ENCODE peak calls at places on chromosome 7, in six cellular contexts. One of them, this sample, is unnamed.

GRCh38 chr7:20785211-20786048 is 1.3 kb downstream of the SP8 start:
- DNase-seq in NCI-H1436: peak
- DNase-seq in foreskin melanocyte: no peak
- DNase-seq in RWPE1: no peak
- DNase-seq in brain microvascular endothelial cell: no peak
- DNase-seq in occipital lobe: no peak
- DNase-seq in this sample: no peak

GRCh38 chr7:1844336-1844955 is 174.4 kb downstream of the ELFN1 start:
- DNase-seq in brain microvascular endothelial cell: no peak
- DNase-seq in NCI-H1436: no peak
- DNase-seq in RWPE1: no peak
- DNase-seq in occipital lobe: no peak
- DNase-seq in foreskin melanocyte: no peak
- DNase-seq in this sample: no peak

GRCh38 chr7:156080046-156080445 is 267.8 kb upstream of the SHH start:
- DNase-seq in NCI-H1436: no peak
- DNase-seq in occipital lobe: no peak
- DNase-seq in RWPE1: no peak
- DNase-seq in brain microvascular endothelial cell: no peak
- DNase-seq in foreskin melanocyte: no peak
- DNase-seq in this sample: no peak

GRCh38 chr7:75795831-75796285 is 17.7 kb downstream of the CCL24 start:
- DNase-seq in occipital lobe: no peak
- DNase-seq in foreskin melanocyte: no peak
- DNase-seq in NCI-H1436: no peak
- DNase-seq in RWPE1: no peak
- DNase-seq in brain microvascular endothelial cell: no peak
- DNase-seq in this sample: no peak

GRCh38 chr7:66050990-66051424 is 24.6 kb upstream of the ASL start:
- DNase-seq in brain microvascular endothelial cell: peak
- DNase-seq in NCI-H1436: no peak
- DNase-seq in foreskin melanocyte: no peak
- DNase-seq in occipital lobe: no peak
- DNase-seq in RWPE1: peak
- DNase-seq in this sample: no peak

GRCh38 chr7:94591185-94591584 is 64.7 kb downstream of the SGCE start:
- DNase-seq in brain microvascular endothelial cell: no peak
- DNase-seq in occipital lobe: no peak
- DNase-seq in NCI-H1436: no peak
- DNase-seq in RWPE1: no peak
- DNase-seq in foreskin melanocyte: no peak
- DNase-seq in this sample: no peak

GRCh38 chr7:142110098-142110497 is 1.4 kb upstream of the MGAM2 start:
- DNase-seq in foreskin melanocyte: no peak
- DNase-seq in RWPE1: no peak
- DNase-seq in occipital lobe: no peak
- DNase-seq in brain microvascular endothelial cell: no peak
- DNase-seq in NCI-H1436: no peak
- DNase-seq in this sample: no peak

GRCh38 chr7:22866965-22867364 is 44.3 kb upstream of the TOMM7 start:
- DNase-seq in occipital lobe: no peak
- DNase-seq in NCI-H1436: no peak
- DNase-seq in foreskin melanocyte: no peak
- DNase-seq in brain microvascular endothelial cell: peak
- DNase-seq in RWPE1: no peak
- DNase-seq in this sample: no peak

GRCh38 chr7:151520419-151521229 is 929 bp upstream of the RHEB start:
- DNase-seq in occipital lobe: no peak
- DNase-seq in foreskin melanocyte: no peak
- DNase-seq in brain microvascular endothelial cell: no peak
- DNase-seq in NCI-H1436: no peak
- DNase-seq in RWPE1: no peak
- DNase-seq in this sample: peak

GRCh38 chr7:46032936-46033335 is 111.9 kb upstream of the IGFBP3 start:
- DNase-seq in RWPE1: peak
- DNase-seq in occipital lobe: no peak
- DNase-seq in brain microvascular endothelial cell: peak
- DNase-seq in NCI-H1436: no peak
- DNase-seq in foreskin melanocyte: peak
- DNase-seq in this sample: no peak

GRCh38 chr7:42494722-42495121 is 257.7 kb upstream of the GLI3 start:
- DNase-seq in RWPE1: peak
- DNase-seq in occipital lobe: no peak
- DNase-seq in foreskin melanocyte: peak
- DNase-seq in NCI-H1436: no peak
- DNase-seq in brain microvascular endothelial cell: peak
- DNase-seq in this sample: no peak

GRCh38 chr7:4179616-4180380 is 502.3 kb upstream of the FOXK1 start:
- DNase-seq in occipital lobe: no peak
- DNase-seq in RWPE1: no peak
- DNase-seq in NCI-H1436: no peak
- DNase-seq in foreskin melanocyte: no peak
- DNase-seq in brain microvascular endothelial cell: no peak
- DNase-seq in this sample: no peak

GRCh38 chr7:43071604-43072003 is 40.8 kb upstream of the HECW1 start:
- DNase-seq in occipital lobe: no peak
- DNase-seq in RWPE1: no peak
- DNase-seq in NCI-H1436: no peak
- DNase-seq in foreskin melanocyte: peak
- DNase-seq in brain microvascular endothelial cell: no peak
- DNase-seq in this sample: no peak

This sample was measured in activated effector memory CD4-positive, alpha-beta T cell treated with Interleukin-2 at 50 U/mL for 16 hours.